ENCODE peak calls at places on chromosomes 6 and 20, in nine cellular contexts. E, M, D, A, R, J, L, O and P are unnamed samples.

GRCh38 chr6:84645563-84646266 is 118.7 kb downstream of the TBX18 start:
- DNase-seq in D (no peak), J (no peak), O (no peak), L (no peak), E (no peak), M (no peak), A (no peak), R (peak; percentile 83), P (no peak)

GRCh38 chr6:78243519-78243918 is 590.7 kb downstream of the MEI4 start:
- DNase-seq in J (peak; percentile 40), R (peak; percentile 53), O (no peak), M (peak; percentile 1), L (no peak), A (no peak), D (no peak), E (no peak), P (no peak)

GRCh38 chr6:16684195-16684689 is 77.0 kb downstream of the ATXN1 start:
- DNase-seq in R (no peak), O (no peak), A (no peak), J (no peak), L (no peak), M (no peak), D (peak; percentile 94), E (no peak), P (no peak)

GRCh38 chr20:26209171-26209941 is 512.7 kb upstream of the ZNF337 start:
- DNase-seq in R (no peak), D (no peak), A (peak; percentile 41), L (no peak), O (no peak), J (peak; percentile 67), E (no peak), M (peak; percentile 14), P (no peak)

GRCh38 chr6:20751293-20751946 is 217.2 kb downstream of the CDKAL1 start:
- DNase-seq in O (no peak), J (no peak), D (no peak), A (no peak), R (peak; percentile 15), L (no peak), E (no peak), M (no peak), P (no peak)

GRCh38 chr20:19913927-19914614 is 103.1 kb upstream of the NAA20 start:
- DNase-seq in D (no peak), R (peak; percentile 87), M (no peak), L (no peak), E (no peak), A (no peak), O (no peak), J (no peak), P (no peak)

GRCh38 chr6:159074120-159074684 is 29.4 kb upstream of the TAGAP start:
- DNase-seq in O (no peak), J (no peak), E (peak; percentile 41), D (no peak), A (peak; percentile 85), M (peak; percentile 68), R (peak; percentile 35), L (no peak), P (no peak)

GRCh38 chr20:21450572-21450971 is 53.2 kb upstream of the NKX2-4 start:
- DNase-seq in J (no peak), R (no peak), L (no peak), O (no peak), A (no peak), M (no peak), E (no peak), D (no peak), P (no peak)

DNA sequence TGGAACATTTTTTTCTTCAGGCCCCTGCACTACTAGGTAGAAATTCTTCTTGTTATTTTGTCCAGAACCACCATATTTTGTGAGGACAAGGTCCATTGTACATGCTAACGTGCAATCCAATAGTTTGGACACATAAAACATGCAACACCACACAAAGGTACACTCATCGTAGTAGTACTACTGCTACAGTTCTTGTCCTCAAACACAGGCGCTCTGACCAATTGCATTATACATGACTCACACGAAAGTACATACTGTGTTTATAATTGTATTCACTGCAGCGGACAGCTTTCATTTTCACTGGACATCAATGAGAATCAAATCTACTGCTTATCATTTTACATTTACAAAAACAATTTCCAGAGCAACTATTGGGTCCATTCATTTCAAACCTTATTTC is 15.3 kb upstream of the SMLR1 start:
- DNase-seq in E (no peak), D (no peak), J (no peak), L (no peak), M (no peak), O (no peak), R (no peak), A (no peak), P (no peak)
- H3K4me3 ChIP-seq in E (no peak overlapping the region), D (no peak overlapping the region), J (no peak overlapping the region), L (no peak overlapping the region), M (no peak overlapping the region), O (no peak overlapping the region), R (no peak overlapping the region), A (no peak overlapping the region), P (no peak overlapping the region)

GRCh38 chr6:80967618-80968017 is 784.9 kb downstream of the TENT5A start:
- DNase-seq in J (no peak), D (no peak), M (no peak), O (no peak), R (peak; percentile 10), L (no peak), E (no peak), A (no peak), P (no peak)
- TF ChIP-seq POLR2AphosphoS5 in J (no peak), D (no peak), M (no peak), O (no peak), R (no peak), L (no peak), E (no peak), A (no peak), P (no peak)

GRCh38 chr20:62377064-62377461 is 9.8 kb upstream of the RPS21 start:
- DNase-seq in L (no peak), A (no peak), O (no peak), M (no peak), E (no peak), R (no peak), D (no peak), J (no peak), P (no peak)

GRCh38 chr20:62377615-62378085 is 9.3 kb upstream of the RPS21 start:
- DNase-seq in J (no peak), O (peak; percentile 62), M (no peak), A (no peak), R (no peak), L (no peak), D (no peak), E (no peak), P (no peak)

GRCh38 chr20:62378215-62378614 is 8.7 kb upstream of the RPS21 start:
- DNase-seq in M (no peak), J (no peak), L (no peak), D (no peak), E (no peak), O (no peak), R (no peak), A (no peak), P (no peak)

GRCh38 chr20:62374431-62375152 is 7.5 kb upstream of the LAMA5 start:
- DNase-seq in D (no peak), E (no peak), L (no peak), M (peak; percentile 57), R (no peak), J (no peak), O (no peak), A (no peak), P (no peak)

DNA sequence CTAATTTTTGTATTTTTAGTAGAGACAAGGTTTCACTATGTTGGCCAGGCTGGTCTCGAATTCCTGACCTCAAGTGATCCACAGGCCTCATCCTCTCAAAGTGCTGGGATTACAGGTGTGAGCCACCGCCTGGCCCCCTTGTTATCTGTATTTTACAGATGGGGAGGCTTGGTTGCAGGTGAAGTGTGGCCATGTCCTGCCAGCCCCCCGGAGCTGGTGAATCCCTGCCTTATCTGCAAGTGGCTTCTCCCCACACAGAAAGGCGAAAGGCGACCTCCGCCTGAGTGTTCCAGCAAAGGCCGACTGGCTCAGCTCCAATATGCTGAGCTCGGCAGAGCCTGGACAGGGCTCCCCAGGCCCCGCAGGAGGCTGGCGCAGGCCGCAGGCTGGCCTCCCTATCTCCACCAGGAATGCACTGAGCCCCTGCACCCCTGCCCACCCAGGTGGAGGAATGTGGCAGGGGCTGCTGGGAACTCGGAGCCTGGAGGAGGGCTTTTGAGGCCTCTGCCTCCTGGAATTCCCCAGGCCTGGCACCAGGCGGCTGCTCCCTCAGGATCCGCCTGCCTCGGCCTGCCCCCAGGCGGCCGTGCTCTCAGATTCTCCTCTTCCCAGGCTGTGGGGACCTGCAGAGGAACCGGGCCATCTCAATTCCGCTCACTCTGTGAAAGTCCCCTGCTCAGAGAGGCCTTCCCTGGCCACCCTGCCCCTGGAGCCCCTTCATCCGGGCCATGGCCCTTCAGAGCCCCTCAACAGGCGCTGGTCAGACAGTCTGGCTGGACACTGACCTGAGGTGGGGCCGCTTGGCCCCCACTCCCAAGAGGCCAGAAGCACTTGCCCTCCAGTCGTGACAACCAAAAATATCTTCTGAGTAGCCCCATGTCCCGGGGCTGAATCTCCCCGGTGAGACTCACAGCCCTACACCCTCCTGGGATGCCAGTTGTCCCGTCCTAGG is 9.3 kb upstream of the LAMA5 start:
- DNase-seq in R (no peak), O (peak; percentile 66), M (no peak), D (no peak), A (peak; percentile 93), J (no peak), L (no peak), E (no peak), P (no peak)
- H3K27ac ChIP-seq in R (no peak overlapping the region), O (peak overlapping the region; percentile 19), M (no peak overlapping the region), D (no peak overlapping the region), A (peak overlapping the region; percentile 97), J (peak overlapping the region; percentile 58), L (peak overlapping the region; percentile 77), E (no peak overlapping the region), P (peak overlapping the region; percentile 84)

GRCh38 chr6:33185654-33186187 is 6.5 kb downstream of the COL11A2 start:
- DNase-seq in L (no peak), J (no peak), A (no peak), O (no peak), R (no peak), E (no peak), M (no peak), D (no peak), P (no peak)

GRCh38 chr6:33189164-33189563 is 3.1 kb downstream of the COL11A2 start:
- DNase-seq in D (no peak), J (no peak), A (no peak), R (no peak), O (no peak), E (no peak), L (no peak), M (no peak), P (no peak)

GRCh38 chr6:33183071-33183683 is 9.1 kb downstream of the COL11A2 start:
- DNase-seq in A (no peak), E (no peak), L (no peak), J (no peak), M (no peak), D (peak; percentile 16), O (no peak), R (no peak), P (no peak)

GRCh38 chr6:33187809-33188208 is 4.5 kb downstream of the COL11A2 start:
- DNase-seq in M (no peak), E (no peak), R (no peak), O (no peak), J (no peak), A (no peak), D (no peak), L (no peak), P (no peak)

DNA sequence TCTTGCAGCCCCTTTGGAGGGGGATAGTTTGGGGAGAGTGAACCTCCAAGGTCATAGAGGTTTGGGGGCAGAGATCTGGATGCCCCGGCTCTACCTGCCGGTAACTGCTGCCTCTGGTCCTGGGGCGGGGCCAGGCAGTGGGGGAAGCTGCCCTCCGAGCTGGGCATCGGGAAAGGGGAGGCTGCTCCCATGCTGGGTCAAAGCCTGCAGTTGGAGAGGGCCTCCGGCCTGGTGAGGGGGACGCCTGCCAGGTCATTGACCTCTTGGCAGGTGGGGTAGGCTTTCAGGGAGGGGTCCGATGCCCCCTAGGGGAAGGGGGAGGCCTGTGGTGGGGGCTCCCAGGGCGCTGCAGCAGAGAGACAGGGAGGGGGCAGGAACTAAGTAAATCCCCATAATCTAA is 7.1 kb downstream of the COL11A2 start:
- DNase-seq in A (no peak), M (no peak), O (no peak), E (no peak), J (no peak), L (no peak), D (no peak), R (no peak), P (no peak)
- H3K4me3 ChIP-seq in A (no peak overlapping the region), M (no peak overlapping the region), O (no peak overlapping the region), E (no peak overlapping the region), J (no peak overlapping the region), L (no peak overlapping the region), D (no peak overlapping the region), R (no peak overlapping the region), P (no peak overlapping the region)